ENCODE peak calls at places on chromosomes 16 and 17, in four cellular contexts. One of them, this sample, is unnamed. For H3K4me1, the result is how much of the 10 kb centered on the place peaks cover.

GRCh38 chr16:49639739-49640388 is 216.0 kb downstream of the ZNF423 start:
- DNase-seq in CD8-positive, alpha-beta T cell: no peak
- DNase-seq in CD8-positive, alpha-beta memory T cell: no peak
- DNase-seq in astrocyte: peak
- DNase-seq in this sample: no peak

GRCh38 chr16:69187891-69188451 is 1.0 kb downstream of the SNTB2 start:
- DNase-seq in CD8-positive, alpha-beta T cell: peak
- DNase-seq in CD8-positive, alpha-beta memory T cell: peak
- DNase-seq in astrocyte: peak
- DNase-seq in this sample: peak

GRCh38 chr16:426115-426905 is 861 bp downstream of the RAB11FIP3 start:
- DNase-seq in CD8-positive, alpha-beta T cell: no peak
- DNase-seq in CD8-positive, alpha-beta memory T cell: no peak
- DNase-seq in astrocyte: no peak
- DNase-seq in this sample: peak

GRCh38 chr16:53504665-53505064 is 1.7 kb upstream of the AKTIP start:
- DNase-seq in CD8-positive, alpha-beta T cell: no peak
- DNase-seq in CD8-positive, alpha-beta memory T cell: no peak
- DNase-seq in astrocyte: peak
- DNase-seq in this sample: no peak

GRCh38 chr17:74737299-74738050 is 419 bp downstream of the RAB37 start:
- DNase-seq in CD8-positive, alpha-beta T cell: peak
- DNase-seq in CD8-positive, alpha-beta memory T cell: peak
- DNase-seq in astrocyte: no peak
- DNase-seq in this sample: peak

GRCh38 chr16:28869201-28869600 is 5.6 kb downstream of the SH2B1 start:
- DNase-seq in CD8-positive, alpha-beta T cell: no peak
- DNase-seq in CD8-positive, alpha-beta memory T cell: no peak
- DNase-seq in astrocyte: no peak
- DNase-seq in this sample: no peak

GRCh38 chr17:49497147-49498036 is 2.3 kb downstream of the NGFR start:
- DNase-seq in CD8-positive, alpha-beta T cell: no peak
- DNase-seq in CD8-positive, alpha-beta memory T cell: no peak
- DNase-seq in astrocyte: peak
- DNase-seq in this sample: no peak

GRCh38 chr16:73058616-73059409 is 10.9 kb upstream of the ZFHX3 start:
- DNase-seq in CD8-positive, alpha-beta T cell: no peak
- DNase-seq in CD8-positive, alpha-beta memory T cell: no peak
- DNase-seq in astrocyte: peak
- DNase-seq in this sample: peak

GRCh38 chr17:43338886-43339516 is 59.8 kb upstream of the ARL4D start:
- DNase-seq in CD8-positive, alpha-beta T cell: peak
- DNase-seq in CD8-positive, alpha-beta memory T cell: peak
- DNase-seq in astrocyte: no peak
- DNase-seq in this sample: peak

GRCh38 chr17:60941028-60941427 is 263.4 kb downstream of the BCAS3 start:
- DNase-seq in CD8-positive, alpha-beta T cell: no peak
- DNase-seq in CD8-positive, alpha-beta memory T cell: no peak
- DNase-seq in astrocyte: peak
- DNase-seq in this sample: no peak

GRCh38 chr17:54727624-54728023 is 173.0 kb upstream of the TOM1L1 start:
- DNase-seq in CD8-positive, alpha-beta T cell: no peak
- DNase-seq in CD8-positive, alpha-beta memory T cell: no peak
- DNase-seq in astrocyte: no peak
- DNase-seq in this sample: no peak

GRCh38 chr16:89844739-89845339 is 16.6 kb downstream of the SPIRE2 start:
- DNase-seq in CD8-positive, alpha-beta T cell: no peak
- DNase-seq in CD8-positive, alpha-beta memory T cell: no peak
- DNase-seq in astrocyte: no peak
- DNase-seq in this sample: no peak

GRCh38 chr17:73201215-73202069 is 8.6 kb downstream of the COG1 start:
- DNase-seq in CD8-positive, alpha-beta T cell: no peak
- DNase-seq in CD8-positive, alpha-beta memory T cell: no peak
- DNase-seq in astrocyte: no peak
- DNase-seq in this sample: no peak

GRCh38 chr16:3101841-3102470 is 2.9 kb upstream of the ZSCAN10 start:
- DNase-seq in CD8-positive, alpha-beta T cell: peak
- DNase-seq in CD8-positive, alpha-beta memory T cell: no peak
- DNase-seq in astrocyte: no peak
- DNase-seq in this sample: no peak

GRCh38 chr17:72523491-72523890 is 402.7 kb downstream of the SOX9 start:
- DNase-seq in CD8-positive, alpha-beta T cell: no peak
- DNase-seq in CD8-positive, alpha-beta memory T cell: no peak
- DNase-seq in astrocyte: no peak
- DNase-seq in this sample: no peak

GRCh38 chr16:71855937-71856662 is 10.3 kb downstream of the ATXN1L start:
- DNase-seq in CD8-positive, alpha-beta T cell: no peak
- DNase-seq in CD8-positive, alpha-beta memory T cell: peak
- DNase-seq in astrocyte: no peak
- DNase-seq in this sample: no peak

GRCh38 chr17:42184717-42185496 is at the start of gene HCRT:
- DNase-seq in CD8-positive, alpha-beta T cell: no peak
- DNase-seq in CD8-positive, alpha-beta memory T cell: no peak
- DNase-seq in astrocyte: no peak
- DNase-seq in this sample: peak

GRCh38 chr17:50863221-50863843 is 2.8 kb downstream of the TOB1 start:
- DNase-seq in CD8-positive, alpha-beta T cell: no peak
- DNase-seq in CD8-positive, alpha-beta memory T cell: no peak
- DNase-seq in astrocyte: no peak
- DNase-seq in this sample: peak

GRCh38 chr16:4081035-4081434 is 35.2 kb downstream of the ADCY9 start:
- DNase-seq in CD8-positive, alpha-beta T cell: no peak
- DNase-seq in CD8-positive, alpha-beta memory T cell: no peak
- DNase-seq in astrocyte: no peak
- DNase-seq in this sample: no peak

GRCh38 chr16:19559242-19559910 is 3.9 kb downstream of the VPS35L start:
- DNase-seq in CD8-positive, alpha-beta T cell: no peak
- DNase-seq in CD8-positive, alpha-beta memory T cell: no peak
- DNase-seq in astrocyte: peak
- DNase-seq in this sample: peak

GRCh38 chr16:82954224-82954929 is 327.6 kb downstream of the CDH13 start:
- DNase-seq in CD8-positive, alpha-beta T cell: no peak
- DNase-seq in CD8-positive, alpha-beta memory T cell: no peak
- DNase-seq in astrocyte: peak
- DNase-seq in this sample: no peak

GRCh38 chr16:74117798-74118197 is 178.8 kb upstream of the PSMD7 start:
- DNase-seq in CD8-positive, alpha-beta T cell: no peak
- DNase-seq in CD8-positive, alpha-beta memory T cell: no peak
- DNase-seq in astrocyte: no peak
- DNase-seq in this sample: no peak

GRCh38 chr17:64304512-64304911 is 41.5 kb upstream of the TEX2 start:
- DNase-seq in CD8-positive, alpha-beta T cell: no peak
- DNase-seq in CD8-positive, alpha-beta memory T cell: no peak
- DNase-seq in astrocyte: no peak
- DNase-seq in this sample: no peak

GRCh38 chr16:84182104-84182503 is 4.8 kb downstream of the TAF1C start:
- DNase-seq in CD8-positive, alpha-beta T cell: no peak
- DNase-seq in CD8-positive, alpha-beta memory T cell: no peak
- DNase-seq in astrocyte: no peak
- DNase-seq in this sample: no peak

GRCh38 chr17:40779181-40779909 is 3.0 kb downstream of the KRT27 start:
- DNase-seq in CD8-positive, alpha-beta T cell: no peak
- DNase-seq in CD8-positive, alpha-beta memory T cell: no peak
- DNase-seq in astrocyte: no peak
- DNase-seq in this sample: no peak

GRCh38 chr16:3513892-3514600 is 13.2 kb downstream of the CLUAP1 start:
- DNase-seq in CD8-positive, alpha-beta T cell: no peak
- DNase-seq in CD8-positive, alpha-beta memory T cell: no peak
- DNase-seq in astrocyte: no peak
- DNase-seq in this sample: peak

GRCh38 chr16:12057276-12057675 is 80.7 kb downstream of the SNX29 start:
- DNase-seq in CD8-positive, alpha-beta T cell: no peak
- DNase-seq in CD8-positive, alpha-beta memory T cell: no peak
- DNase-seq in astrocyte: peak
- DNase-seq in this sample: no peak

GRCh38 chr17:59851431-59852375 is 41.0 kb downstream of the TUBD1 start:
- DNase-seq in CD8-positive, alpha-beta T cell: no peak
- DNase-seq in CD8-positive, alpha-beta memory T cell: no peak
- DNase-seq in astrocyte: peak
- DNase-seq in this sample: no peak

GRCh38 chr17:28527181-28527681 is 21.1 kb downstream of the FOXN1 start:
- DNase-seq in CD8-positive, alpha-beta T cell: no peak
- DNase-seq in CD8-positive, alpha-beta memory T cell: no peak
- DNase-seq in astrocyte: no peak
- DNase-seq in this sample: no peak

GRCh38 chr17:49223517-49224197 is 6.9 kb downstream of the PHOSPHO1 start:
- DNase-seq in CD8-positive, alpha-beta T cell: peak
- DNase-seq in CD8-positive, alpha-beta memory T cell: peak
- DNase-seq in astrocyte: no peak
- DNase-seq in this sample: peak

GRCh38 chr17:64384253-64385186 is 6.1 kb downstream of the PECAM1 start:
- DNase-seq in CD8-positive, alpha-beta T cell: no peak
- DNase-seq in CD8-positive, alpha-beta memory T cell: peak
- DNase-seq in astrocyte: peak
- DNase-seq in this sample: no peak

GRCh38 chr16:21950782-21951521 is 2.2 kb upstream of the UQCRC2 start:
- DNase-seq in CD8-positive, alpha-beta T cell: no peak
- DNase-seq in CD8-positive, alpha-beta memory T cell: no peak
- DNase-seq in astrocyte: peak
- DNase-seq in this sample: peak

GRCh38 chr17:77810536-77810935 is 148.0 kb upstream of the TNRC6C start:
- DNase-seq in CD8-positive, alpha-beta T cell: no peak
- DNase-seq in CD8-positive, alpha-beta memory T cell: no peak
- DNase-seq in astrocyte: peak
- DNase-seq in this sample: no peak

GRCh38 chr16:17497648-17498047 is 26.9 kb upstream of the XYLT1 start:
- DNase-seq in CD8-positive, alpha-beta T cell: no peak
- DNase-seq in CD8-positive, alpha-beta memory T cell: no peak
- DNase-seq in astrocyte: peak
- DNase-seq in this sample: no peak

GRCh38 chr16:56265746-56266145 is 74.5 kb downstream of the GNAO1 start:
- DNase-seq in CD8-positive, alpha-beta T cell: no peak
- DNase-seq in CD8-positive, alpha-beta memory T cell: no peak
- DNase-seq in astrocyte: no peak
- DNase-seq in this sample: no peak

GRCh38 chr16:56848056-56848936 is 16.7 kb upstream of the SLC12A3 start:
- DNase-seq in CD8-positive, alpha-beta T cell: no peak
- DNase-seq in CD8-positive, alpha-beta memory T cell: peak
- DNase-seq in astrocyte: peak
- DNase-seq in this sample: peak

DNA sequence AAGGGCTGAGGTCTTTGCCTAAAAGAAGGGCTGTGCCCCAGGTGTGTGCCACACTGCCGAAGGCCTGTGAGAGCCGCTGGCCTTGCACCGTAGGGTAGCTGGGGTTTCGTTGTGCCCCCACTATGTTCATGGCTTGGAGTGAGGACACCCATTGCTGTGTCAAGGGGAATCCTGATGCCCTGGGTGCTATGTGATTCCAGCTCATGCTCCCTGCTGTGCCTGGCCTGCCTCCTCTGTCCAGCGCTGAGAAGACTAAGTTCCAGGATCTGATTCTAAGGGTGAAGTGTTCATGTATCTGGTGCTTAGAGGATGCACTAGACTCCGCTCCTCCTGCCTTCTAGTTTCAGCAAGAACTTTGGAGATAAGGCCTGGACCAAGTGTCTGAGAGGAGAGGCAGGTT is 47.4 kb downstream of the SREBF1 start:
- DNase-seq in CD8-positive, alpha-beta T cell: no peak
- DNase-seq in CD8-positive, alpha-beta memory T cell: no peak
- DNase-seq in astrocyte: no peak
- DNase-seq in this sample: no peak
- H3K4me1 ChIP-seq in CD8-positive, alpha-beta T cell: under half
- H3K4me1 ChIP-seq in CD8-positive, alpha-beta memory T cell: under half
- H3K4me1 ChIP-seq in astrocyte: under half
- H3K4me1 ChIP-seq in this sample: under half

GRCh38 chr17:2710075-2710803 is 1.3 kb downstream of the CLUH start:
- DNase-seq in CD8-positive, alpha-beta T cell: no peak
- DNase-seq in CD8-positive, alpha-beta memory T cell: no peak
- DNase-seq in astrocyte: no peak
- DNase-seq in this sample: no peak
- H3K4me1 ChIP-seq in CD8-positive, alpha-beta T cell: under half
- H3K4me1 ChIP-seq in CD8-positive, alpha-beta memory T cell: under half
- H3K4me1 ChIP-seq in astrocyte: under half
- H3K4me1 ChIP-seq in this sample: under half

GRCh38 chr17:16975744-16976625 is 4.1 kb upstream of the TNFRSF13B start:
- DNase-seq in CD8-positive, alpha-beta T cell: no peak
- DNase-seq in CD8-positive, alpha-beta memory T cell: no peak
- DNase-seq in astrocyte: no peak
- DNase-seq in this sample: peak

GRCh38 chr17:16972346-16972745 is 428 bp upstream of the TNFRSF13B start:
- DNase-seq in CD8-positive, alpha-beta T cell: no peak
- DNase-seq in CD8-positive, alpha-beta memory T cell: no peak
- DNase-seq in astrocyte: no peak
- DNase-seq in this sample: no peak

GRCh38 chr17:16974569-16975265 is 2.8 kb upstream of the TNFRSF13B start:
- DNase-seq in CD8-positive, alpha-beta T cell: no peak
- DNase-seq in CD8-positive, alpha-beta memory T cell: no peak
- DNase-seq in astrocyte: no peak
- DNase-seq in this sample: peak

GRCh38 chr17:16975266-16975651 is 3.3 kb upstream of the TNFRSF13B start:
- DNase-seq in CD8-positive, alpha-beta T cell: no peak
- DNase-seq in CD8-positive, alpha-beta memory T cell: no peak
- DNase-seq in astrocyte: no peak
- DNase-seq in this sample: peak

GRCh38 chr17:16973760-16974540 is 2.0 kb upstream of the TNFRSF13B start:
- DNase-seq in CD8-positive, alpha-beta T cell: no peak
- DNase-seq in CD8-positive, alpha-beta memory T cell: no peak
- DNase-seq in astrocyte: no peak
- DNase-seq in this sample: peak
- H3K4me1 ChIP-seq in CD8-positive, alpha-beta T cell: under half
- H3K4me1 ChIP-seq in CD8-positive, alpha-beta memory T cell: under half
- H3K4me1 ChIP-seq in astrocyte: under half
- H3K4me1 ChIP-seq in this sample: half or more

DNA sequence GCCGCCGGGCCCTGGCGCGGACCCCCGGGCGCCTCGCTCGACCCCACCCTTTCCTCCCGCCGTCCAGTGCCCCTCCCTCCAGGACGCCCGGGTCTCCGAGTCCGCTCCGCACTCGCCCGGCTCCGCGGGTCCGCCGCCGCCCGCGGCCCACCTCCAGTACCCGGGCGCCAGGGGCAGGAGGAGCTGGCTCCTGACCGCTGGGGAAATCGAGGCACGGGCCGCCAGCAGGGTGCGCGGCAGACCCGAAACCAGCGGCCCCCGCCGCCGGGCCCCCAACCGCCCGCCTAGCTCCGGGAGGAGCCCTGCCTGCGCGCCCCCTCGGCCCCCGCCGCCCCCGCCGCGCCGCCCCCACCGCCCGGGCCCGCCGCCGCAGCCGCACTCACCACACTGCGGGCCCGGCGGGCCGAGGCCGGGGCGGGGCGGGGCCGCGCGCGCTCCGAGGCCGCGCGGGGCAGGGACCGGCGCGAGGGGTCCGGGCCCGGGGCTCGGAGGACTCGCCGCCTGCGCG is 336 bp downstream of the MAFG start:
- DNase-seq in CD8-positive, alpha-beta T cell: no peak
- DNase-seq in CD8-positive, alpha-beta memory T cell: no peak
- DNase-seq in astrocyte: no peak
- DNase-seq in this sample: no peak
- H3K4me1 ChIP-seq in CD8-positive, alpha-beta T cell: under half
- H3K4me1 ChIP-seq in CD8-positive, alpha-beta memory T cell: under half
- H3K4me1 ChIP-seq in astrocyte: under half
- H3K4me1 ChIP-seq in this sample: under half

GRCh38 chr16:79687249-79687768 is 86.8 kb upstream of the MAF start:
- DNase-seq in CD8-positive, alpha-beta T cell: no peak
- DNase-seq in CD8-positive, alpha-beta memory T cell: no peak
- DNase-seq in astrocyte: no peak
- DNase-seq in this sample: no peak
- H3K4me1 ChIP-seq in CD8-positive, alpha-beta T cell: under half
- H3K4me1 ChIP-seq in CD8-positive, alpha-beta memory T cell: under half
- H3K4me1 ChIP-seq in astrocyte: under half
- H3K4me1 ChIP-seq in this sample: under half